ENCODE peak calls at places on chromosomes 6 and 20, in seven cellular contexts. One of them, this sample, is unnamed. For H3K4me1, the result is how much of the 10 kb centered on the place peaks cover.

GRCh38 chr6:113299526-113299925 is 557.6 kb upstream of the MARCKS start:
- DNase-seq in vagina: no peak
- DNase-seq in astrocyte: no peak
- DNase-seq in lower lobe of right lung: no peak
- DNase-seq in lung: no peak
- DNase-seq in fibroblast of lung: no peak
- DNase-seq in Peyer's patch: no peak
- DNase-seq in this sample: no peak

GRCh38 chr20:13821876-13822275 is 37.0 kb downstream of the NDUFAF5 start:
- DNase-seq in vagina: no peak
- DNase-seq in astrocyte: peak
- DNase-seq in lower lobe of right lung: no peak
- DNase-seq in lung: peak
- DNase-seq in fibroblast of lung: no peak
- DNase-seq in Peyer's patch: no peak
- DNase-seq in this sample: no peak

GRCh38 chr6:13026100-13026499 is 302.2 kb downstream of the TBC1D7 start:
- DNase-seq in vagina: no peak
- DNase-seq in astrocyte: no peak
- DNase-seq in lower lobe of right lung: no peak
- DNase-seq in lung: no peak
- DNase-seq in fibroblast of lung: no peak
- DNase-seq in Peyer's patch: no peak
- DNase-seq in this sample: no peak

GRCh38 chr6:148430897-148431296 is 88.3 kb downstream of the SASH1 start:
- DNase-seq in vagina: no peak
- DNase-seq in astrocyte: no peak
- DNase-seq in lower lobe of right lung: no peak
- DNase-seq in lung: no peak
- DNase-seq in fibroblast of lung: no peak
- DNase-seq in Peyer's patch: no peak
- DNase-seq in this sample: no peak

GRCh38 chr6:117022774-117023173 is 145.7 kb downstream of the RFX6 start:
- DNase-seq in vagina: no peak
- DNase-seq in astrocyte: no peak
- DNase-seq in lower lobe of right lung: no peak
- DNase-seq in lung: no peak
- DNase-seq in fibroblast of lung: no peak
- DNase-seq in Peyer's patch: no peak
- DNase-seq in this sample: no peak

GRCh38 chr6:167849846-167850459 is 23.2 kb downstream of the AFDN start:
- DNase-seq in vagina: no peak
- DNase-seq in astrocyte: peak
- DNase-seq in lower lobe of right lung: no peak
- DNase-seq in lung: no peak
- DNase-seq in fibroblast of lung: no peak
- DNase-seq in Peyer's patch: no peak
- DNase-seq in this sample: no peak

GRCh38 chr20:53146201-53146891 is 174.2 kb downstream of the TSHZ2 start:
- DNase-seq in vagina: no peak
- DNase-seq in astrocyte: peak
- DNase-seq in lower lobe of right lung: no peak
- DNase-seq in lung: no peak
- DNase-seq in fibroblast of lung: no peak
- DNase-seq in Peyer's patch: no peak
- DNase-seq in this sample: no peak

GRCh38 chr6:47247227-47247797 is 62.4 kb downstream of the TNFRSF21 start:
- DNase-seq in vagina: no peak
- DNase-seq in astrocyte: no peak
- DNase-seq in lower lobe of right lung: no peak
- DNase-seq in lung: no peak
- DNase-seq in fibroblast of lung: peak
- DNase-seq in Peyer's patch: peak
- DNase-seq in this sample: no peak

GRCh38 chr6:157219201-157220200 is 103.8 kb downstream of the TMEM242 start:
- DNase-seq in vagina: no peak
- DNase-seq in astrocyte: peak
- DNase-seq in lower lobe of right lung: no peak
- DNase-seq in lung: no peak
- DNase-seq in fibroblast of lung: peak
- DNase-seq in Peyer's patch: no peak
- DNase-seq in this sample: no peak

DNA sequence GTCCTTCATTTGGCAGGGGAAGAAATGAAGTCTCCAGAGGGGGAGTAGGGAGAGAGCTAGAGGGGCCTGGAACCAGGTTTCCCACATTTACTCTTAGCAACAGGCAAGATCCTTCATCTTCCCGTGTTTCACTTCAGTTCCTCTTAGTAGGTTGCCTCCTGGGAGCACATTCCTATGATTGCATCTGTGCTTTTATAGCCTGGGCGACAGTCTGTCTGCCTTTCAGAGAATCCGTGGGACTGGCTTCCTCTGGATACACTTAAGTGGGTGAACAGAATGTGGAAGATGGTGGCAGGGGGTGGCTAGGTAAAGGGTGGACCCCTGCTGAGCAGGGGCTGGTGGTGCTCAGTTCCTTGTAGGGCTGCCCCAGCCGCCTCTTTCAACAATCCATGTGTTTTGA is 33.4 kb downstream of the STK35 start:
- DNase-seq in vagina: no peak
- DNase-seq in astrocyte: no peak
- DNase-seq in lower lobe of right lung: no peak
- DNase-seq in lung: no peak
- DNase-seq in fibroblast of lung: no peak
- DNase-seq in Peyer's patch: no peak
- DNase-seq in this sample: no peak
- H3K4me1 ChIP-seq in vagina: half or more
- H3K4me1 ChIP-seq in astrocyte: half or more
- H3K4me1 ChIP-seq in lower lobe of right lung: under half
- H3K4me1 ChIP-seq in lung: half or more
- H3K4me1 ChIP-seq in fibroblast of lung: under half
- H3K4me1 ChIP-seq in Peyer's patch: under half
- H3K4me1 ChIP-seq in this sample: half or more

GRCh38 chr20:59086923-59087322 is 44.3 kb upstream of the PRELID3B start:
- DNase-seq in vagina: no peak
- DNase-seq in astrocyte: no peak
- DNase-seq in lower lobe of right lung: no peak
- DNase-seq in lung: no peak
- DNase-seq in fibroblast of lung: no peak
- DNase-seq in Peyer's patch: no peak
- DNase-seq in this sample: no peak

GRCh38 chr20:59084041-59084841 is 41.7 kb upstream of the PRELID3B start:
- DNase-seq in vagina: no peak
- DNase-seq in astrocyte: no peak
- DNase-seq in lower lobe of right lung: no peak
- DNase-seq in lung: no peak
- DNase-seq in fibroblast of lung: no peak
- DNase-seq in Peyer's patch: no peak
- DNase-seq in this sample: no peak

GRCh38 chr20:59082077-59082740 is 39.6 kb upstream of the PRELID3B start:
- DNase-seq in vagina: no peak
- DNase-seq in astrocyte: peak
- DNase-seq in lower lobe of right lung: no peak
- DNase-seq in lung: no peak
- DNase-seq in fibroblast of lung: peak
- DNase-seq in Peyer's patch: no peak
- DNase-seq in this sample: no peak

GRCh38 chr20:59082981-59083380 is 40.4 kb upstream of the PRELID3B start:
- DNase-seq in vagina: no peak
- DNase-seq in astrocyte: peak
- DNase-seq in lower lobe of right lung: no peak
- DNase-seq in lung: no peak
- DNase-seq in fibroblast of lung: no peak
- DNase-seq in Peyer's patch: no peak
- DNase-seq in this sample: no peak

GRCh38 chr20:59087829-59088433 is 45.3 kb upstream of the PRELID3B start:
- DNase-seq in vagina: no peak
- DNase-seq in astrocyte: peak
- DNase-seq in lower lobe of right lung: peak
- DNase-seq in lung: peak
- DNase-seq in fibroblast of lung: peak
- DNase-seq in Peyer's patch: peak
- DNase-seq in this sample: no peak
- H3K27ac ChIP-seq in vagina: no peak
- H3K27ac ChIP-seq in astrocyte: no peak
- H3K27ac ChIP-seq in lower lobe of right lung: no peak
- H3K27ac ChIP-seq in lung: no peak
- H3K27ac ChIP-seq in fibroblast of lung: no peak
- H3K27ac ChIP-seq in Peyer's patch: no peak
- H3K27ac ChIP-seq in this sample: no peak

GRCh38 chr6:36577298-36577697 is 16.9 kb upstream of the SRSF3 start:
- DNase-seq in vagina: no peak
- DNase-seq in astrocyte: peak
- DNase-seq in lower lobe of right lung: no peak
- DNase-seq in lung: no peak
- DNase-seq in fibroblast of lung: peak
- DNase-seq in Peyer's patch: no peak
- DNase-seq in this sample: no peak

GRCh38 chr6:36586606-36587005 is 7.6 kb upstream of the SRSF3 start:
- DNase-seq in vagina: no peak
- DNase-seq in astrocyte: no peak
- DNase-seq in lower lobe of right lung: no peak
- DNase-seq in lung: no peak
- DNase-seq in fibroblast of lung: no peak
- DNase-seq in Peyer's patch: no peak
- DNase-seq in this sample: no peak

GRCh38 chr6:36580184-36580526 is 14.0 kb upstream of the SRSF3 start:
- DNase-seq in vagina: no peak
- DNase-seq in astrocyte: no peak
- DNase-seq in lower lobe of right lung: no peak
- DNase-seq in lung: no peak
- DNase-seq in fibroblast of lung: no peak
- DNase-seq in Peyer's patch: no peak
- DNase-seq in this sample: no peak

GRCh38 chr6:36578030-36578825 is 15.9 kb upstream of the SRSF3 start:
- DNase-seq in vagina: no peak
- DNase-seq in astrocyte: no peak
- DNase-seq in lower lobe of right lung: no peak
- DNase-seq in lung: no peak
- DNase-seq in fibroblast of lung: no peak
- DNase-seq in Peyer's patch: no peak
- DNase-seq in this sample: no peak

GRCh38 chr6:36581716-36582115 is 12.4 kb upstream of the SRSF3 start:
- DNase-seq in vagina: no peak
- DNase-seq in astrocyte: no peak
- DNase-seq in lower lobe of right lung: no peak
- DNase-seq in lung: no peak
- DNase-seq in fibroblast of lung: no peak
- DNase-seq in Peyer's patch: no peak
- DNase-seq in this sample: no peak
- H3K4me1 ChIP-seq in vagina: under half
- H3K4me1 ChIP-seq in astrocyte: under half
- H3K4me1 ChIP-seq in lower lobe of right lung: under half
- H3K4me1 ChIP-seq in lung: under half
- H3K4me1 ChIP-seq in fibroblast of lung: under half
- H3K4me1 ChIP-seq in Peyer's patch: under half
- H3K4me1 ChIP-seq in this sample: under half

GRCh38 chr6:109117346-109118035 is 22.2 kb downstream of the CEP57L1 start:
- DNase-seq in vagina: no peak
- DNase-seq in astrocyte: no peak
- DNase-seq in lower lobe of right lung: no peak
- DNase-seq in lung: no peak
- DNase-seq in fibroblast of lung: no peak
- DNase-seq in Peyer's patch: peak
- DNase-seq in this sample: no peak
- H3K27ac ChIP-seq in vagina: no peak
- H3K27ac ChIP-seq in astrocyte: no peak
- H3K27ac ChIP-seq in lower lobe of right lung: no peak
- H3K27ac ChIP-seq in lung: no peak
- H3K27ac ChIP-seq in fibroblast of lung: no peak
- H3K27ac ChIP-seq in Peyer's patch: no peak
- H3K27ac ChIP-seq in this sample: no peak

GRCh38 chr20:1331801-1332453 is 3.0 kb upstream of the SDCBP2 start:
- DNase-seq in vagina: peak
- DNase-seq in astrocyte: no peak
- DNase-seq in lower lobe of right lung: no peak
- DNase-seq in lung: peak
- DNase-seq in fibroblast of lung: no peak
- DNase-seq in Peyer's patch: no peak
- DNase-seq in this sample: peak

GRCh38 chr20:1333462-1334369 is 4.8 kb upstream of the SDCBP2 start:
- DNase-seq in vagina: peak
- DNase-seq in astrocyte: no peak
- DNase-seq in lower lobe of right lung: no peak
- DNase-seq in lung: peak
- DNase-seq in fibroblast of lung: no peak
- DNase-seq in Peyer's patch: peak
- DNase-seq in this sample: peak

GRCh38 chr20:1334370-1334731 is 5.4 kb upstream of the SDCBP2 start:
- DNase-seq in vagina: peak
- DNase-seq in astrocyte: no peak
- DNase-seq in lower lobe of right lung: no peak
- DNase-seq in lung: no peak
- DNase-seq in fibroblast of lung: no peak
- DNase-seq in Peyer's patch: peak
- DNase-seq in this sample: peak

GRCh38 chr20:1331101-1331500 is 2.2 kb upstream of the SDCBP2 start:
- DNase-seq in vagina: peak
- DNase-seq in astrocyte: no peak
- DNase-seq in lower lobe of right lung: no peak
- DNase-seq in lung: no peak
- DNase-seq in fibroblast of lung: no peak
- DNase-seq in Peyer's patch: no peak
- DNase-seq in this sample: peak

DNA sequence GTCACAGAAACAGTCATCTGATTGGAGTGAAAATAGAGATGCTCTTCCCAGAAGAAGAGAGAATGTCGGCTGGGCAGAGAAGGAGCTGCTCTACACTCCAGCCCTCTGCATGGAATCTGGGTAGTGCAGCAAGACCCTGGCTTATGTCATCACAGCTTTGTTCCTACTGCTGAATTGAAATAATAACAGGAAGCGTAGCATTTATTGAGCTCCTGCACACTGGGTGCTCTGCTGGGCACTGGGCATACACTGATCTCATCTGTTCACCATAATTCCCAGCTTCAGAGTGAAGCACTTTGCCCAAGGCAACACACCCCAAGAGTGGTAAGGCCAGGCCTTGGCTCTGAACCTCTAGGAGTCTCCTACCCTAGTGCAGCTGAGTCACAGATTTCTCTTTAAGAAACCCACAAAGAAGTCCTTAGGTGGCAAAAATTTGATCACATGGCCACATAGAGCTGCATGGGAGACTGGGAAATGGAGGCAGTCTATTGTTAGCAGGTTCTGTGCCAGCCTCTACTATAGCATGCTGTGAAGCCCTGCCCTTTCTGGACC is 3.9 kb upstream of the SDCBP2 start:
- DNase-seq in vagina: peak
- DNase-seq in astrocyte: no peak
- DNase-seq in lower lobe of right lung: no peak
- DNase-seq in lung: peak
- DNase-seq in fibroblast of lung: no peak
- DNase-seq in Peyer's patch: no peak
- DNase-seq in this sample: peak
- H3K4me1 ChIP-seq in vagina: half or more
- H3K4me1 ChIP-seq in astrocyte: under half
- H3K4me1 ChIP-seq in lower lobe of right lung: half or more
- H3K4me1 ChIP-seq in lung: under half
- H3K4me1 ChIP-seq in fibroblast of lung: under half
- H3K4me1 ChIP-seq in Peyer's patch: under half
- H3K4me1 ChIP-seq in this sample: half or more

This sample was measured in esophagus muscularis mucosa.